ENCODE peak calls at places on chromosomes 13 and 19, in four cellular contexts. E, B, J and U are unnamed samples.
A peak's percentile ranks its signal among the peaks of the same experiment; 100 is the strongest.

GRCh38 chr13:99357149-99357596 is 50.0 kb upstream of the GPR183 start:
- DNase-seq in B (peak; percentile 75), E (peak; percentile 82), J (no peak), U (no peak)

GRCh38 chr13:40769970-40770369 is 1.0 kb downstream of the MRPS31 start:
- DNase-seq in E (no peak), J (no peak), B (no peak), U (no peak)

GRCh38 chr13:95226932-95227718 is 74.1 kb downstream of the ABCC4 start:
- DNase-seq in J (no peak), B (peak; percentile 90), E (no peak), U (no peak)

GRCh38 chr13:38265135-38265497 is 84.5 kb upstream of the UFM1 start:
- DNase-seq in J (peak; percentile 19), E (no peak), B (peak; percentile 3), U (no peak)

GRCh38 chr13:46129124-46129523 is 24.3 kb upstream of the CPB2 start:
- DNase-seq in J (no peak), E (no peak), B (no peak), U (no peak)

GRCh38 chr13:104586010-104586746 is 1520.0 kb upstream of the SLC10A2 start:
- DNase-seq in B (no peak), J (no peak), E (peak; percentile 85), U (no peak)

GRCh38 chr19:33436360-33437345 is 63.1 kb downstream of the CEBPG start:
- DNase-seq in E (no peak), B (no peak), J (peak; percentile 39), U (no peak)

GRCh38 chr13:29484796-29485195 is 110.7 kb downstream of the SLC7A1 start:
- DNase-seq in E (no peak), B (no peak), J (no peak), U (no peak)

GRCh38 chr19:38676023-38676877 is 28.8 kb downstream of the ACTN4 start:
- DNase-seq in B (peak; percentile 55), J (no peak), E (peak; percentile 71), U (no peak)

GRCh38 chr19:56308792-56309191 is 5.8 kb downstream of the ZSCAN5A start:
- DNase-seq in E (no peak), B (no peak), J (no peak), U (no peak)

GRCh38 chr19:56310462-56310861 is 4.2 kb downstream of the ZSCAN5A start:
- DNase-seq in E (no peak), B (no peak), J (no peak), U (no peak)

GRCh38 chr19:56312787-56313343 is 1.8 kb downstream of the ZSCAN5A start:
- DNase-seq in E (no peak), B (peak; percentile 18), J (no peak), U (no peak)

GRCh38 chr19:56312337-56312736 is 2.3 kb downstream of the ZSCAN5A start:
- DNase-seq in E (no peak), J (no peak), B (no peak), U (no peak)

DNA sequence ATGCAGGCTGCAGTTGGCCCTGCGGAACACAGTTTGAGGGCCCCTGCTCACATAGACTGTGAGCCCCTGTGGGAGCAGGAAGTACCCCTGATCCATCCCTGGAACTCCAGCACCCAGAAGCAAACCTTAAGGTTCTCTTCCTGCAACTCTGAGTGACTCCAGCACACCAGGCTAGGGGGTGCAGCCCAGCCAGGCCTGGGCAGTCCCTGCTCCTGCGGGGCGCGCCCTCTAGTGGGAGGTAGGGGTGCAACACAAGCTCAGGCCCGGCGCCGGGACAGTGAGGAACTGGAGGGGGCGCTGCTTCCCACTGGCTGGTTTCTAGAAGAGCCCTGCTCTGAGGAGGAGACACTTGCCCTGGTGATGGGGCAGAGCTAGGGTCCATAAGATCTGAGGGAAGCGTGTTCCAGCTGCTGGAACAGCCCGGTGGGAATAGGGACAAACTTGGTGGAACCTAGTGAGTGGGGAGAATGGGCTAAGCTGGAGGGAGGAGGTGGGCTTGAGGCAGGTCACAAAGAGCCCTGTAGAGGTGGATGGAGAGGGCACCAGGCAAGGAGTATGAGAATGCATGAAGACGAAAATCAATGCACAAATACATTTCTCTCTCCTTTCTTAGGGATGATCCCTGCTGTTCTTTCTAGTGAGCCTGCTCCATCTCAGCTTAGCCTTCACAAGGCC is 5.0 kb downstream of the ZSCAN5A start:
- DNase-seq in E (peak; percentile 9), B (peak; percentile 78), J (no peak), U (peak; percentile 73)
- TF ChIP-seq CTCF in E (peak; percentile 81), B (peak; percentile 98), J (peak; percentile 89), U (peak; percentile 77)

DNA sequence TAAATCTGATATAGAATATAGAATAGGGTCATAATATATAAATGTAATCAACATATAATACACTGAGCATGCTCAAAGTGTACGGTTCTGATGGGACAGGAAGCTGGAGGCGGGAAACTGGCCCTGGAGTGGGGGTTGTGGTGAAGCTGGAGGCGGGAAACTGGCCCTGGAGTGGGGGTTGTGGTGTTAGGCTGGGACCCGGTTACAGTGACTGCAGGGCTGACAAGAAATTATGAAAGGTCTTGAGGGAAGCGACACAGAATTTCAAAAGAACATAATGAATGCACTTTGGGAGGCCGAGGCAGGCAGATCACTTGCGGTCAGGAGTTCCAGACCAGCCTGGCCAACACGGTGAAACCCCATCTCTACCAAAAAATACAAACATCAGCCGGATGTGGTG is 61.6 kb downstream of the GADD45B start:
- DNase-seq in B (peak; percentile 73), E (no peak), J (no peak), U (no peak)
- TF ChIP-seq CTCF in B (no peak), E (no peak), J (no peak), U (no peak)

GRCh38 chr19:49687566-49688316 is 1.7 kb upstream of the ADM5 start:
- DNase-seq in E (no peak), J (no peak), B (no peak), U (peak; percentile 68)

GRCh38 chr19:49690073-49690655 is 752 bp upstream of the CPT1C start:
- DNase-seq in J (no peak), B (no peak), E (no peak), U (no peak)

GRCh38 chr19:49688531-49689132 is 762 bp upstream of the ADM5 start:
- DNase-seq in J (no peak), E (no peak), B (peak; percentile 22), U (no peak)

GRCh38 chr19:49690656-49691242 is at the start of gene CPT1C:
- DNase-seq in J (peak; percentile 85), B (no peak), E (peak; percentile 75), U (peak; percentile 86)

GRCh38 chr19:49689133-49690072 is at the start of gene ADM5:
- DNase-seq in B (peak; percentile 50), J (peak; percentile 68), E (no peak), U (peak; percentile 75)
- TF ChIP-seq CTCF in B (peak; percentile 51), J (peak; percentile 62), E (peak; percentile 67), U (peak; percentile 60)

GRCh38 chr13:42039946-42040729 is 8.3 kb upstream of the DGKH start:
- DNase-seq in B (peak; percentile 94), E (peak; percentile 85), J (peak; percentile 85), U (peak; percentile 87)

GRCh38 chr13:42041017-42041683 is 7.3 kb upstream of the DGKH start:
- DNase-seq in B (peak; percentile 78), J (no peak), E (peak; percentile 56), U (peak; percentile 75)

GRCh38 chr13:42040730-42041016 is 7.8 kb upstream of the DGKH start:
- DNase-seq in J (no peak), B (no peak), E (no peak), U (no peak)

GRCh38 chr13:42043676-42044075 is 4.8 kb upstream of the DGKH start:
- DNase-seq in B (no peak), E (no peak), J (no peak), U (no peak)

DNA sequence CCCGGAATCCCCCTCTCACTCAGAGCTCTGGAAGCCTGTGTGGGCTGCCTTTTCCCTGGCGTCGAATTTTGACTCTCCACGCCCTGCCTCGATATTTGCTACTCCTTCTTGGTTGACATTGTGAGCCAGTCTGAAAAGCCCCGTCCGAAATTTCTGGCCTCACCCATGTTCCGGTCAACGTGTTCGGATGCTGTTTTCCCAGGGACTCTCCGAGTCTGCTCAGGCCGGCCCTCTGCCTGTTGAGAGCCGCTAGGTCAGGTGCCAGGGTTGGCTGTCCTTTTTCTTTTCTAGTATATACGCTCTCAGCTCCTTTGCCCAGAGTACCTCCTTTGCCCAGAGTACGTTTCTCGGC is 6.8 kb upstream of the DGKH start:
- DNase-seq in B (peak; percentile 83), E (peak; percentile 74), J (peak; percentile 61), U (no peak)
- TF ChIP-seq CTCF in B (peak; percentile 46), E (peak; percentile 70), J (peak; percentile 50), U (peak; percentile 68)

GRCh38 chr19:53671621-53672111 is 39.9 kb downstream of the DPRX start:
- DNase-seq in J (no peak), B (no peak), E (no peak), U (no peak)
- TF ChIP-seq CTCF in J (no peak), B (no peak), E (no peak), U (no peak)

GRCh38 chr19:23777216-23777615 is 18.5 kb upstream of the ZNF681 start:
- DNase-seq in J (no peak), B (no peak), E (no peak), U (no peak)
- TF ChIP-seq CTCF in J (no peak), B (no peak), E (no peak), U (no peak)

GRCh38 chr19:28634837-28635236 is 578.1 kb downstream of the UQCRFS1 start:
- DNase-seq in J (no peak), E (no peak), B (no peak), U (no peak)

GRCh38 chr19:28633223-28634030 is 579.5 kb downstream of the UQCRFS1 start:
- DNase-seq in B (peak; percentile 64), J (no peak), E (peak; percentile 16), U (no peak)

GRCh38 chr19:28631931-28632330 is 581.0 kb downstream of the UQCRFS1 start:
- DNase-seq in J (no peak), B (no peak), E (no peak), U (no peak)

GRCh38 chr19:28632357-28633076 is 580.4 kb downstream of the UQCRFS1 start:
- DNase-seq in E (no peak), J (no peak), B (peak; percentile 28), U (no peak)

DNA sequence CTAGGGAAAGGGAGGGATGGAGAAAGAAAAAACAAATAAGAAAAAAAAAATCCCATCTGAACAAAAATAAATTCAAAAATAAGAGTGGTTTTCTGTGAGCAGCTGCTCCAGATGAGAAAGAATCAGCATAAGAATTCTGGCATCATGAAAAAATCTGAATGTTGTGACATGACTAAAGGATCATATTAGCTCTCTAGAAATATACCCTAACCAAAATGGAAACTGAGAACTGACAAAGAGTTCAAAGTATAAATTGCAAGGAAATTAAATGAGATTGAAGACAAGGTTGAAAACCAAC is 579.0 kb downstream of the UQCRFS1 start:
- DNase-seq in E (no peak), J (no peak), B (no peak), U (no peak)
- TF ChIP-seq CTCF in E (no peak), J (peak; percentile 44), B (no peak), U (peak; percentile 7)